ENCODE peak calls at places on chromosomes 6 and 20, in ten cellular contexts. L is AG04450, D is colonic mucosa, J is lower lobe of right lung, G is sigmoid colon, P is left lung, H is right lobe of liver, W is ovary, I is astrocyte of the cerebellum, K is pancreas. A is an unnamed sample.

GRCh38 chr20:60049601-60050000 is 91.4 kb downstream of the CDH26 start:
- DNase-seq in J (no peak), K (no peak), I (no peak), P (no peak), G (no peak), H (no peak), D (no peak), L (no peak), W (no peak), A (no peak)

GRCh38 chr6:119449253-119450156 is 99.9 kb upstream of the MAN1A1 start:
- DNase-seq in G (no peak), H (no peak), D (no peak), W (no peak), P (no peak), J (no peak), I (no peak), K (no peak), L (no peak), A (no peak)

GRCh38 chr6:52904562-52905279 is 4.8 kb downstream of the GSTA3 start:
- DNase-seq in W (no peak), P (no peak), L (no peak), H (no peak), J (no peak), D (no peak), I (no peak), K (no peak), G (no peak), A (no peak)

GRCh38 chr20:36149469-36149868 is 5.1 kb upstream of the EPB41L1 start:
- DNase-seq in H (peak; percentile 93), D (no peak), W (no peak), L (no peak), P (peak; percentile 39), J (no peak), I (no peak), G (no peak), K (no peak), A (no peak)

GRCh38 chr20:13546497-13547131 is 92.1 kb downstream of the TASP1 start:
- DNase-seq in D (peak; percentile 86), J (peak; percentile 80), L (peak; percentile 30), P (no peak), W (peak; percentile 40), I (peak; percentile 62), K (peak; percentile 77), G (peak; percentile 89), H (peak; percentile 77), A (peak; percentile 49)

GRCh38 chr6:24968711-24969110 is 33.0 kb upstream of the RIPOR2 start:
- DNase-seq in I (no peak), W (no peak), G (no peak), L (no peak), P (no peak), J (no peak), H (no peak), D (no peak), K (no peak), A (no peak)

GRCh38 chr6:227812-228338 is 64.4 kb upstream of the DUSP22 start:
- DNase-seq in J (no peak), L (no peak), G (no peak), D (no peak), H (no peak), K (no peak), I (no peak), W (no peak), P (no peak), A (no peak)

GRCh38 chr6:106188104-106188794 is 102.1 kb downstream of the PRDM1 start:
- DNase-seq in H (no peak), D (no peak), W (no peak), J (no peak), K (no peak), L (no peak), I (no peak), G (no peak), P (no peak), A (no peak)

GRCh38 chr6:39982720-39983119 is 48.5 kb upstream of the MOCS1 start:
- DNase-seq in H (no peak), J (no peak), P (no peak), I (no peak), W (no peak), L (no peak), D (no peak), K (no peak), G (no peak), A (no peak)

DNA sequence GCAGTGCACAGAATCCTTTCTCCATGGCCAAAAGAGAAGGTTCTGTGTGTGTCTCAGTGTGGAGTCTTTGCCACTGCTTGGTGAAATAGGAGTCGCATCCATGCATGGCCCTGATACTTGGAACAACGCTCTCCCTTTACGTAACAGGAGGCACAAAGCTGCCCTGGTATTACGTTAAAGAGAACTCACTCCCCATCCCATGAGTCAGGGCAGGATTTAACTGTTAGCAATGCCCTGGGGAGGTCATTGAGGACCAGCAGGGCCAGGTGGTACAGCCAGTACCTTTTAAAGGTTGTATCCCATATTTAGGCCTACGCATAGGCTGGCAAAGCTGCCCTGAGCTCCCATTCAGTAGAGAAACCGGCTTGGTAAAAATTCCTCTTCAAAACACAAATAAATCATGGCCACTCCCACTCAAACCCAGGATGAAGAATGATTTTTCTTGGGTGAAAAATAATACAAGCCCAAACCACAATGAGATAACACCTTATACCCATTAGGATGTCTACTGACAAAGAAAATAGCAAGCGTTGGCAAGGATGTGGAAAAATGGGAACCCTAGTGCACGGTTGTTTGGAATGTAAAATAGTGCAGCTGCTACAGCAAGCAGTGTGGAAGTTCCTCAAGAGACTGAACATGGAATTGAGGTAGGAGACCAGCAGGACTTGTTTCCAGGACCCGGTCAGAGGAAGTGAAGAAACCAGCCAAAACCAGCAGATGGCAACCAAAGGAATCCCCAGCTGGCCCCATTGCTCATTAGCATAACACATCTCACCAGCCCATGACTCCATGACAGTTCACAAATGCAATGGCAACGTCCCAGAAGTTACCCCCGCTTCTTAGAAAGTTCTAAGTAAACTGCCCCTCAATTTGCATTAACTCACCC is 37.0 kb downstream of the MYLK4 start:
- DNase-seq in W (no peak), H (no peak), K (no peak), P (no peak), D (no peak), G (no peak), I (peak; percentile 83), L (peak; percentile 3), J (no peak), A (peak; percentile 7)
- TF ChIP-seq CTCF in W (no peak), H (no peak), K (no peak), P (no peak), D (no peak), G (no peak), I (peak; percentile 28), L (peak; percentile 18), J (no peak), A (no peak)

DNA sequence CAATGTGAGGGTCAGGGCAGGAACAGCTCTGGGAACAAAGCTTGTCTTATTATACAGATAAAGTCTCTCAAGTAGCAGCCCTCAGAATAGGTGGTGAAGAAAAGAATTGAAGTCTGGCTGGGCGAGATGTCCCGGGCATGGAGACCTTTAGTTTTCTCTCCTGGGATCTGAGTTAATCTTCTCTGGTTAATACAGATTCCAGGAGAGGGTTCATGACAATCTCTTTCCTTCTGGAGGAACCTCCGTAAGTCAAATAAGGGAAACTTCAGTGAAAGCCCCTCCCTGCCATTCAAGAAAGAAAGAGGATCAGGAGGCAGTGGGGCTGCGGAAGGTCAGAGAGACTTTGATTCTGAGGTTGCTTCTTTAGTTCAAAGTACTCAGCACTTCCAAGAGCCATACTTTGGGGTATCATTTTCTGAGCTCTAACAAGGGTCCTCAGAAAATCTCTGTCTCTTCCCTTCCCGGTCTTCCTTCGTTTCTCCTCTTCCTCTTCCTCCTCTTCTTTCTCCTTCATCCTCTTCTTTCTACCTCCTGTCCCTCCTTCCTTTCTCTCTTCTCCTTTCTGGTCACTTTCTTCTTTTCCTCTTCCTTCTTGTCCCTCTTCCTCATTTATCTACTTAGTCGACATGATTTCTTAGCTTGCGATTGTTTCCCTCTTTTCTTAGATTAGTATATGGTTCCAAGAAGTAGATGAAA is 4.6 kb upstream of the ZNF184 start:
- DNase-seq in D (no peak), W (no peak), K (no peak), L (no peak), G (no peak), J (no peak), H (no peak), P (no peak), I (no peak), A (no peak)
- H3K4me3 ChIP-seq in D (no peak overlapping the region), W (peak overlapping the region; percentile 88), K (no peak overlapping the region), L (peak overlapping the region; percentile 80), G (peak overlapping the region; percentile 64), J (peak overlapping the region; percentile 74), H (no peak overlapping the region), P (peak overlapping the region; percentile 56), I (peak overlapping the region; percentile 83), A (peak overlapping the region; percentile 85)

GRCh38 chr6:8020083-8020482 is 44.1 kb downstream of the BLOC1S5 start:
- DNase-seq in G (no peak), K (no peak), P (no peak), L (no peak), W (no peak), H (no peak), D (no peak), J (no peak), I (no peak), A (no peak)

GRCh38 chr6:8017276-8017701 is 46.9 kb downstream of the BLOC1S5 start:
- DNase-seq in W (no peak), D (no peak), G (no peak), P (no peak), H (no peak), L (no peak), I (no peak), K (no peak), J (no peak), A (no peak)

GRCh38 chr6:8014947-8015346 is 49.2 kb downstream of the BLOC1S5 start:
- DNase-seq in D (no peak), K (no peak), H (no peak), P (no peak), G (no peak), W (no peak), L (no peak), I (no peak), J (no peak), A (no peak)

GRCh38 chr6:8013763-8014162 is 50.4 kb downstream of the BLOC1S5 start:
- DNase-seq in I (peak; percentile 9), L (no peak), H (no peak), K (no peak), P (no peak), G (no peak), D (no peak), W (no peak), J (no peak), A (no peak)

GRCh38 chr6:8017705-8018104 is 46.5 kb downstream of the BLOC1S5 start:
- DNase-seq in I (no peak), P (no peak), W (no peak), L (no peak), K (no peak), H (no peak), D (no peak), G (no peak), J (no peak), A (no peak)
- TF ChIP-seq CTCF in I (no peak), P (no peak), W (no peak), L (no peak), K (no peak), H (no peak), D (no peak), G (no peak), J (no peak), A (no peak)

DNA sequence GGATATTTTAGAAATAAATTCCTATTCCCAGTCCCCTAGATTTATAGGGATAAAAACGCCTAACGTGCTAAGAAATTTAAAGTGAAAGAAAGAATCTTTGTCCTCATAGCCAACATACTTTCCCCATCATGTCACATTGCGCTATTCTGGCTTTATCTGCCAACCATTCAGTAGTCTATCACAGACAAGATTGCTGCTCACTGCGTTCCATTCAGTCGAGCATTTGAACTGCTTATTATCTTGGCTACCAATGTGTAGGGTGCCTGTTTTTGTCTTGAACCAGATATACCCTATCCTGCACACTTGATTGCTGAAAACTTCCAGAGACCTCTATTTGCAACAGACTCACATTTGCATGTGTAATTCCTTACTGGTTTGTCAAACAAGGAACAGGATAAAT is 751.5 kb downstream of the EPHA7 start:
- DNase-seq in L (no peak), G (no peak), W (no peak), J (no peak), I (no peak), K (no peak), P (no peak), D (no peak), H (no peak), A (no peak)
- H3K4me3 ChIP-seq in L (no peak overlapping the region), G (no peak overlapping the region), W (no peak overlapping the region), J (no peak overlapping the region), I (no peak overlapping the region), K (no peak overlapping the region), P (no peak overlapping the region), D (no peak overlapping the region), H (no peak overlapping the region), A (no peak overlapping the region)